ENCODE peak calls at places on chromosomes 11 and 22, in four cellular contexts. V, K, N and E are unnamed samples.

GRCh38 chr11:30016588-30017363 is at the start of gene KCNA4:
- DNase-seq in V (no peak), K (no peak), N (no peak), E (no peak)

GRCh38 chr11:1939006-1939626 is 8.0 kb upstream of the MRPL23 start:
- DNase-seq in V (no peak), K (no peak), N (no peak), E (peak)

GRCh38 chr11:78832226-78832947 is 257.7 kb upstream of the NARS2 start:
- DNase-seq in V (no peak), K (no peak), N (no peak), E (no peak)

GRCh38 chr11:120714448-120714847 is 202.9 kb downstream of the GRIK4 start:
- DNase-seq in V (no peak), K (no peak), N (no peak), E (no peak)

GRCh38 chr11:124769804-124770774 is 8.0 kb upstream of the ESAM start:
- DNase-seq in V (peak), K (no peak), N (no peak), E (no peak)

GRCh38 chr11:22163394-22163797 is 29.5 kb upstream of the ANO5 start:
- DNase-seq in V (no peak), K (no peak), N (no peak), E (no peak)

GRCh38 chr11:3159296-3160190 is 5.6 kb downstream of the OSBPL5 start:
- DNase-seq in V (no peak), K (no peak), N (no peak), E (no peak)

GRCh38 chr22:41508770-41509170 is 35.5 kb downstream of the POLR3H start:
- DNase-seq in V (no peak), K (no peak), N (no peak), E (no peak)

GRCh38 chr11:84396521-84396920 is 1110.4 kb upstream of the CCDC90B start:
- DNase-seq in V (no peak), K (no peak), N (no peak), E (no peak)

GRCh38 chr11:106152824-106153223 is 75.4 kb downstream of the AASDHPPT start:
- DNase-seq in V (peak), K (no peak), N (no peak), E (no peak)

GRCh38 chr22:37996515-37997246 is 12.3 kb upstream of the SOX10 start:
- DNase-seq in V (no peak), K (peak), N (no peak), E (no peak)

GRCh38 chr11:134229131-134229790 is 4.8 kb downstream of the VPS26B start:
- DNase-seq in V (no peak), K (no peak), N (no peak), E (no peak)

GRCh38 chr11:29018631-29019030 is 910.4 kb downstream of the METTL15 start:
- DNase-seq in V (peak), K (no peak), N (no peak), E (no peak)

GRCh38 chr11:33952805-33953204 is 60.9 kb upstream of the LMO2 start:
- DNase-seq in V (no peak), K (no peak), N (no peak), E (no peak)

GRCh38 chr11:19055905-19056304 is 4.6 kb downstream of the MRGPRX2 start:
- DNase-seq in V (no peak), K (no peak), N (no peak), E (no peak)

GRCh38 chr11:123537726-123538125 is 107.7 kb downstream of the GRAMD1B start:
- DNase-seq in V (no peak), K (no peak), N (no peak), E (no peak)

GRCh38 chr11:103680861-103681260 is 355.6 kb upstream of the DDI1 start:
- DNase-seq in V (no peak), K (no peak), N (no peak), E (no peak)

GRCh38 chr11:47881145-47881544 is 33.0 kb upstream of the NUP160 start:
- DNase-seq in V (no peak), K (no peak), N (no peak), E (no peak)

GRCh38 chr22:25823276-25823675 is 81.3 kb downstream of the MYO18B start:
- DNase-seq in V (no peak), K (no peak), N (no peak), E (no peak)

GRCh38 chr22:20528405-20528978 is 21.1 kb downstream of the MED15 start:
- DNase-seq in V (no peak), K (no peak), N (no peak), E (no peak)

GRCh38 chr22:17576475-17576874 is 13.2 kb downstream of the SLC25A18 start:
- DNase-seq in V (peak), K (no peak), N (no peak), E (no peak)

GRCh38 chr22:39084666-39085065 is 7.6 kb downstream of the APOBEC3G start:
- DNase-seq in V (no peak), K (no peak), N (no peak), E (no peak)

GRCh38 chr11:122344281-122344680 is 228.3 kb upstream of the BLID start:
- DNase-seq in V (peak), K (no peak), N (no peak), E (no peak)

DNA sequence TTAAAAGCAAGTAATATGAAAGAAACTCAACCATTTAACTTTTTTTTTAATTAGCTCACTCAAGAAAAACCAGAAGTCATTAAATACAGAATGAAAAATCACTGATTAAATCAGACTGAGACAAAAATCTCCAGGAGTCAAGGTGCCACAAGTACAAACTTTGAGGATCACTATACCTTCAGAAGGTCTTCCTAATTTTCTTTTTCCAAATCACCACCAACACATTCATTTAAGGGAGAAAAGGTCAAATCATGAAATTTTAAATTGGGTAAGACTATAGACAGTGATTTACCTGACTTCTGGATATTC is 32.3 kb downstream of the PITPNB start:
- DNase-seq in V (no peak), K (no peak), N (no peak), E (no peak)
- TF ChIP-seq CTCF in V (no peak), K (peak), N (no peak), E (no peak)

GRCh38 chr22:43846966-43847365 is 15.3 kb downstream of the SULT4A1 start:
- DNase-seq in V (no peak), K (no peak), N (no peak), E (no peak)

GRCh38 chr22:43847376-43848289 is 14.7 kb downstream of the SULT4A1 start:
- DNase-seq in V (no peak), K (no peak), N (peak), E (no peak)

GRCh38 chr22:43850529-43850928 is 11.8 kb downstream of the SULT4A1 start:
- DNase-seq in V (no peak), K (no peak), N (peak), E (no peak)

GRCh38 chr22:43849731-43850130 is 12.6 kb downstream of the SULT4A1 start:
- DNase-seq in V (no peak), K (no peak), N (peak), E (no peak)

GRCh38 chr22:43848366-43849171 is 13.7 kb downstream of the SULT4A1 start:
- DNase-seq in V (peak), K (no peak), N (peak), E (no peak)
- TF ChIP-seq CTCF in V (peak), K (peak), N (no peak), E (peak)

GRCh38 chr22:36068776-36069344 is 40.2 kb upstream of the RBFOX2 start:
- DNase-seq in V (peak), K (peak), N (no peak), E (no peak)

GRCh38 chr22:36065462-36065774 is 36.8 kb upstream of the RBFOX2 start:
- DNase-seq in V (no peak), K (no peak), N (no peak), E (no peak)

GRCh38 chr22:36064358-36064757 is 35.7 kb upstream of the RBFOX2 start:
- DNase-seq in V (no peak), K (no peak), N (no peak), E (no peak)

GRCh38 chr22:36067237-36067558 is 38.6 kb upstream of the RBFOX2 start:
- DNase-seq in V (no peak), K (no peak), N (no peak), E (no peak)

DNA sequence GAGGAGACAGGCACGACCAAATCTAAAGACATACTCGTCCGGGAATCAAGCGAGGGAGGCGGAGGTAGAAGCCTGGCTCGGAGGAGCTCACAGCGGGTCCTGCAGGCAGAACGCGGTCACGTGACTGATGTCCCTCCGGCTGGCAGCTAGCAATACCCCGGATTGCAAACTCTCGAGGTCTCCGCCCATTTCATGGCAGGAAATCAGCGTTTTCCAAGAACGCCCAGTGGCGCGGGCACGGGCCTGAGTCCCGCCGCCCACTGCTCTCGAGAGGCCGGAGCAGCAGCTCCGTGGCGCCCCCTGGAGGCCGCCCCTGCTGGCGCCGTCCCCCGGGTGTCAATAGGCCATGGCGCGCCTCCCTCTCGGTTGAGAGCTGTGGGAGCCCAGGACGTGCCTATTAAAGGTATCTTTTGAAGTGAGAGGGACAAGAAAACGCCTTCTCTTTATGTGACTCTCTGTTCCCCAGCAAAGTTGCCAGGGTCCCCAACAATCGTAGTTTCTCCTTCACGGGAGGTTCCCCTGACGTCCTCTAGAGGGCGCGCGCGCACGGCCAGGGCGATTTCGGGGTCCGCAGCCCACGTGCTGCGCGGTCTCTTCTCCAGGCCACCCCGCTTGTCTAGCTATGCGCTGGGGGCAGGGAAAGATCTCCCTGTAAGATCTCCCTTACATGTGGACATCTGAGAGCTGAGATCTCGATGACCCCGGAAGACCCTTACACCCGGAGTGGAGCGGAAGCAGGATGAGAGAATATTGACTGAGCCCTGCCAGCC is 37.3 kb upstream of the RBFOX2 start:
- DNase-seq in V (peak), K (peak), N (peak), E (peak)
- TF ChIP-seq CTCF in V (peak), K (peak), N (peak), E (peak)

GRCh38 chr22:27093422-27093821 is 436.0 kb downstream of the MIAT start:
- DNase-seq in V (no peak), K (no peak), N (no peak), E (no peak)

GRCh38 chr22:27097933-27098332 is 440.5 kb downstream of the MIAT start:
- DNase-seq in V (no peak), K (no peak), N (no peak), E (no peak)

GRCh38 chr22:27097481-27097880 is 440.1 kb downstream of the MIAT start:
- DNase-seq in V (no peak), K (no peak), N (no peak), E (no peak)

GRCh38 chr22:27090595-27090994 is 433.2 kb downstream of the MIAT start:
- DNase-seq in V (no peak), K (no peak), N (no peak), E (no peak)

GRCh38 chr22:27094633-27095308 is 437.4 kb downstream of the MIAT start:
- DNase-seq in V (peak), K (no peak), N (no peak), E (no peak)
- TF ChIP-seq CTCF in V (no peak), K (no peak), N (no peak), E (no peak)

GRCh38 chr22:29840498-29840897 is 2.4 kb upstream of the ASCC2 start:
- DNase-seq in V (no peak), K (no peak), N (no peak), E (no peak)
- TF ChIP-seq CTCF in V (no peak), K (no peak), N (no peak), E (no peak)